ENCODE peak calls at places on chromosomes 3 and 15, in six cellular contexts. T, R, P, A, D and Q are unnamed samples.
A peak's percentile ranks its signal among the peaks of the same experiment; 100 is the strongest.

GRCh38 chr15:43493687-43494472 is 924 bp upstream of the TP53BP1 start:
- DNase-seq in P (no peak), T (no peak), R (no peak), A (no peak), D (no peak), Q (no peak)

GRCh38 chr3:150130404-150131100 is 159.9 kb upstream of the PFN2 start:
- DNase-seq in P (no peak), T (no peak), A (no peak), R (no peak), D (no peak), Q (no peak)

GRCh38 chr15:50146661-50147060 is 27.6 kb upstream of the ATP8B4 start:
- DNase-seq in R (no peak), D (no peak), T (peak; percentile 81), P (no peak), A (no peak), Q (peak; percentile 49)

GRCh38 chr15:90300988-90301715 is 35.7 kb downstream of the NGRN start:
- DNase-seq in P (peak; percentile 69), A (peak; percentile 86), T (peak; percentile 65), R (peak; percentile 51), D (peak; percentile 65), Q (peak; percentile 73)

GRCh38 chr15:77228831-77229230 is 157.9 kb upstream of the TSPAN3 start:
- DNase-seq in R (no peak), P (no peak), A (no peak), T (no peak), D (no peak), Q (peak; percentile 25)

GRCh38 chr3:136042608-136043221 is 77.2 kb downstream of the PPP2R3A start:
- DNase-seq in R (no peak), D (no peak), A (no peak), P (no peak), T (no peak), Q (peak; percentile 51)

GRCh38 chr15:89317188-89317720 is 17.4 kb downstream of the POLG start:
- DNase-seq in A (no peak), T (no peak), D (no peak), P (no peak), R (no peak), Q (no peak)

GRCh38 chr15:38487383-38487782 is 33.5 kb downstream of the FAM98B start:
- DNase-seq in T (no peak), R (no peak), A (no peak), P (no peak), D (no peak), Q (no peak)

GRCh38 chr15:31306426-31307269 is 20.0 kb upstream of the KLF13 start:
- DNase-seq in T (no peak), D (no peak), P (no peak), A (peak; percentile 87), R (peak; percentile 67), Q (peak; percentile 96)

GRCh38 chr3:69129531-69129930 is 7.1 kb upstream of the LMOD3 start:
- DNase-seq in R (no peak), A (no peak), T (no peak), D (no peak), P (no peak), Q (no peak)

GRCh38 chr3:167874667-167875372 is 139.3 kb downstream of the SERPINI1 start:
- DNase-seq in A (no peak), T (no peak), D (no peak), P (no peak), R (peak; percentile 42), Q (no peak)

GRCh38 chr15:31373096-31373865 is 46.6 kb downstream of the KLF13 start:
- DNase-seq in P (no peak), R (no peak), T (no peak), D (peak; percentile 3), A (no peak), Q (no peak)

GRCh38 chr15:29788433-29789034 is 33.7 kb downstream of the TJP1 start:
- DNase-seq in P (no peak), T (no peak), D (no peak), A (no peak), R (no peak), Q (no peak)

GRCh38 chr3:58059349-58060321 is 51.4 kb downstream of the FLNB start:
- DNase-seq in R (peak; percentile 31), D (no peak), P (peak; percentile 64), T (peak; percentile 88), A (no peak), Q (peak; percentile 49)

GRCh38 chr3:52428151-52429005 is 16.5 kb downstream of the SEMA3G start:
- DNase-seq in A (peak; percentile 87), R (peak; percentile 74), P (peak; percentile 54), D (peak; percentile 66), T (peak; percentile 66), Q (peak; percentile 82)

GRCh38 chr3:196016485-196016884 is 65.4 kb downstream of the TFRC start:
- DNase-seq in T (no peak), P (no peak), R (no peak), D (no peak), A (no peak), Q (peak; percentile 39)

GRCh38 chr3:183548262-183548769 is 7.2 kb downstream of the KLHL6 start:
- DNase-seq in A (no peak), R (no peak), T (peak; percentile 79), D (no peak), P (no peak), Q (no peak)

GRCh38 chr3:120471643-120472042 is 20.9 kb upstream of the FSTL1 start:
- DNase-seq in A (no peak), D (no peak), T (no peak), R (no peak), P (no peak), Q (no peak)

GRCh38 chr3:112127522-112128494 is 5.2 kb downstream of the GCSAM start:
- DNase-seq in R (no peak), D (no peak), T (no peak), P (no peak), A (no peak), Q (no peak)

GRCh38 chr3:133924041-133924440 is 28.4 kb upstream of the RAB6B start:
- DNase-seq in T (no peak), D (no peak), R (no peak), A (no peak), P (no peak), Q (no peak)

GRCh38 chr3:171470714-171471227 is 10.6 kb upstream of the TNIK start:
- DNase-seq in T (no peak), R (no peak), A (no peak), D (no peak), P (no peak), Q (no peak)

GRCh38 chr3:38039101-38039898 is at the start of gene DLEC1:
- DNase-seq in T (peak; percentile 65), D (peak; percentile 59), A (peak; percentile 91), P (peak; percentile 89), R (peak; percentile 75), Q (peak; percentile 73)

DNA sequence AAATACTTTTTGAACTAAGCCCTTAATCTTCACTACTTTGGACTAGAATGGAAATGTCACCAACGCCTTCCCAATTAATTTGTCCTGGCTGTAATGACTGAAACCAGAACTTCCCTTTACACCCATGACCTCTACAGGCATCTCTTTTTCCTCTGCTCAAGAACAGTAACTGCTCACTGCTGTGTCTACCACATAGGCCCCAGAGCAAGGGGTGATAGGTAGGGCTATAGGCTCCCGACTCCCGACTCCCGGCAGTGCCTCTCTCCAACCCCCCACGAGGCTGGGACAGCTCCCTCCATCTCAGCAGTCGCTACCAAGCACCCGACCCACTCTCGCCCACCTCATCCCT is 384 bp upstream of the LEKR1 start:
- DNase-seq in R (no peak), A (no peak), P (no peak), T (no peak), D (no peak), Q (no peak)
- TF ChIP-seq POLR2A in R (no peak), A (no peak), P (no peak), T (no peak), D (no peak), Q (no peak)

DNA sequence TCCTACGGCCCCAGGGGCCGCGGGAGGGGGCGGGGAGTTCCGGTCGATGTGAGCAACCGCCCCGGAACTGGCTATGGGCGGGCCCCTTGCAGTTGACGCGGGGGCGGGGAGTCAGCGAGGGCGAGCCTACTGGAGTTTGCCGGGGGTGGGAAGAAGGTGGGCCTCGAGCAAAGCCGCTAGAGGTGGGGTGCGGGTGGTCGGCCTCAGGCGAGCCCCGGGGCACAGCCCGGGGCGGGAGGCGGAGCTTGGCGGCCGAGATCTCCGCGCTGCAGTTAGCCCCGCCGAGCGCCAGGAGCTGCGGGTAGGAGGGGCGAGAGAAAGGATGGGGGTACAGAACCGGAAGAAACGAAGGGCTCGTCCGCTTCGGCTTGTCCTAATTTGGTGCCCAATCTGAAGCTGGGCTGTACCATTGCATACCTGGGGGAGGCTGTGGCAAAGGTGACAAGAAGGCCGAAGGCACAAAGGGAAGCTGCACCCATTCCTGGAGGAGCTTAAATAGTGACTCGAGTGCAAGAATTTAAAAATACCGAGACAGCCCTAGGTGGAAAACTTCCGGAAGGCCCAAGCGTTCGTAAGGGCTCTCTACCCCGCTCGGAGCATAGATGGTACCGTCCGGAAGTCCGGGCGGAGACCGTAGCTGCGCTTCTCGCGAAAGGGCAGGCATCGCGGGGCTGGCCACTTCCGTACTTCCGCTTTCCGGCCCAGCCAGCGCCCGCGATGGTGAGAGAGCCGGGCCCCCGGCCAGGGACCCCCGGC is at the start of the genes ARPC4 and TADA3:
- DNase-seq in R (peak; percentile 96), D (peak; percentile 94), T (peak; percentile 94), A (peak; percentile 98), P (peak; percentile 94), Q (peak; percentile 95)
- TF ChIP-seq POLR2A in R (peak; percentile 66), D (peak; percentile 66), T (peak; percentile 71), A (peak; percentile 17), P (peak; percentile 84), Q (peak; percentile 62)

GRCh38 chr3:25349828-25350227 is 78.2 kb upstream of the RARB start:
- DNase-seq in A (no peak), D (no peak), T (no peak), R (no peak), P (no peak), Q (no peak)

GRCh38 chr3:25348996-25349576 is 79.0 kb upstream of the RARB start:
- DNase-seq in P (no peak), A (no peak), T (no peak), D (no peak), R (no peak), Q (no peak)

GRCh38 chr3:25339220-25339619 is 88.8 kb upstream of the RARB start:
- DNase-seq in A (no peak), D (no peak), R (no peak), T (no peak), P (no peak), Q (no peak)

GRCh38 chr3:25344609-25345008 is 83.5 kb upstream of the RARB start:
- DNase-seq in A (no peak), T (no peak), R (no peak), D (no peak), P (no peak), Q (no peak)
- TF ChIP-seq POLR2A in A (no peak), T (no peak), R (no peak), D (no peak), P (no peak), Q (no peak)

GRCh38 chr3:47849186-47850061 is 46.5 kb downstream of the DHX30 start:
- DNase-seq in D (no peak), P (no peak), R (no peak), A (no peak), T (no peak), Q (no peak)

GRCh38 chr3:47847801-47848518 is 45.0 kb downstream of the DHX30 start:
- DNase-seq in T (no peak), R (no peak), A (no peak), P (no peak), D (no peak), Q (no peak)

GRCh38 chr3:47850062-47850802 is 47.3 kb downstream of the DHX30 start:
- DNase-seq in T (no peak), P (no peak), R (no peak), D (no peak), A (no peak), Q (peak; percentile 44)

GRCh38 chr3:47847256-47847655 is 44.3 kb downstream of the DHX30 start:
- DNase-seq in P (no peak), T (no peak), R (no peak), D (no peak), A (no peak), Q (no peak)

GRCh38 chr3:47848599-47849117 is 45.7 kb downstream of the DHX30 start:
- DNase-seq in P (no peak), T (no peak), D (no peak), R (no peak), A (no peak), Q (no peak)
- TF ChIP-seq POLR2A in P (no peak), T (no peak), D (no peak), R (no peak), A (no peak), Q (no peak)